ENCODE peak calls at places on chromosome 4, in seven cellular contexts. R is GM13977, C is uterus, E is MCF 10A, Y is foreskin fibroblast, Q is body of pancreas, D is dorsolateral prefrontal cortex. G is an unnamed sample.

GRCh38 chr4:118797558-118798142 is 38.3 kb downstream of the SEC24D start:
- DNase-seq in R (no peak), C (no peak), E (no peak), Y (peak; percentile 32), Q (no peak), D (no peak), G (no peak)

GRCh38 chr4:958314-958665 is 15.1 kb downstream of the DGKQ start:
- DNase-seq in R (no peak), C (no peak), E (no peak), Y (no peak), Q (no peak), D (no peak), G (no peak)

GRCh38 chr4:118993329-118993728 is 104.7 kb downstream of the SYNPO2 start:
- DNase-seq in R (no peak), C (no peak), E (no peak), Y (no peak), Q (no peak), D (no peak), G (no peak)

GRCh38 chr4:26223160-26223559 is 97.7 kb upstream of the RBPJ start:
- DNase-seq in R (no peak), C (no peak), E (no peak), Y (no peak), Q (no peak), D (no peak), G (no peak)

GRCh38 chr4:147408189-147408588 is 72.7 kb upstream of the EDNRA start:
- DNase-seq in R (no peak), C (no peak), E (no peak), Y (no peak), Q (no peak), D (no peak), G (no peak)

GRCh38 chr4:174946246-174946645 is 28.1 kb downstream of the ADAM29 start:
- DNase-seq in R (no peak), C (no peak), E (no peak), Y (no peak), Q (no peak), D (no peak), G (no peak)

GRCh38 chr4:133143775-133144430 is 5.2 kb upstream of the PCDH10 start:
- DNase-seq in R (no peak), C (no peak), E (no peak), Y (no peak), Q (no peak), D (no peak), G (no peak)

GRCh38 chr4:15754323-15754722 is 23.8 kb upstream of the CD38 start:
- DNase-seq in R (no peak), C (no peak), E (no peak), Y (no peak), Q (no peak), D (no peak), G (no peak)

GRCh38 chr4:153074501-153075255 is 129.6 kb upstream of the TRIM2 start:
- DNase-seq in R (no peak), C (no peak), E (no peak), Y (no peak), Q (no peak), D (no peak), G (no peak)

GRCh38 chr4:158013858-158014257 is 159.0 kb downstream of the GASK1B start:
- DNase-seq in R (no peak), C (no peak), E (no peak), Y (no peak), Q (no peak), D (no peak), G (no peak)

GRCh38 chr4:10086506-10087120 is 30.0 kb downstream of the WDR1 start:
- DNase-seq in R (no peak), C (no peak), E (no peak), Y (no peak), Q (no peak), D (no peak), G (no peak)

GRCh38 chr4:182876427-182876826 is 40.8 kb downstream of the DCTD start:
- DNase-seq in R (no peak), C (no peak), E (no peak), Y (no peak), Q (no peak), D (no peak), G (no peak)

GRCh38 chr4:84920591-84920990 is 45.9 kb downstream of the WDFY3 start:
- DNase-seq in R (no peak), C (peak; percentile 21), E (peak; percentile 80), Y (peak; percentile 51), Q (no peak), D (no peak), G (no peak)

GRCh38 chr4:144645621-144646522 is at the start of gene HHIP:
- DNase-seq in R (peak; percentile 55), C (peak; percentile 24), E (peak; percentile 18), Y (peak; percentile 80), Q (peak; percentile 79), D (peak; percentile 16), G (peak; percentile 50)

GRCh38 chr4:87038837-87039715 is 104.3 kb downstream of the AFF1 start:
- DNase-seq in R (no peak), C (peak; percentile 76), E (peak; percentile 83), Y (peak; percentile 50), Q (peak; percentile 82), D (peak; percentile 63), G (no peak)

GRCh38 chr4:138668309-138668708 is 347.3 kb upstream of the NOCT start:
- DNase-seq in R (no peak), C (no peak), E (no peak), Y (no peak), Q (no peak), D (no peak), G (no peak)

GRCh38 chr4:141002323-141002805 is 130.9 kb downstream of the RNF150 start:
- DNase-seq in R (no peak), C (no peak), E (no peak), Y (peak; percentile 48), Q (no peak), D (peak; percentile 16), G (no peak)

GRCh38 chr4:82017680-82018079 is 356.1 kb downstream of the HNRNPD start:
- DNase-seq in R (no peak), C (no peak), E (peak; percentile 69), Y (peak; percentile 1), Q (no peak), D (no peak), G (no peak)

GRCh38 chr4:118682928-118683327 is 2.3 kb upstream of the METTL14 start:
- DNase-seq in R (no peak), C (no peak), E (peak; percentile 39), Y (peak; percentile 33), Q (no peak), D (no peak), G (no peak)

GRCh38 chr4:37522996-37523395 is 163.2 kb downstream of the RELL1 start:
- DNase-seq in R (no peak), C (no peak), E (no peak), Y (no peak), Q (no peak), D (no peak), G (no peak)

GRCh38 chr4:47654972-47655693 is 170.1 kb downstream of the ATP10D start:
- DNase-seq in R (no peak), C (no peak), E (no peak), Y (no peak), Q (no peak), D (no peak), G (no peak)
- TF ChIP-seq CTCF in R (no peak), C (no peak), E (no peak), Y (no peak), Q (no peak), D (no peak), G (no peak)

GRCh38 chr4:7398104-7398423 is 36.7 kb downstream of the PSAPL1 start:
- DNase-seq in R (no peak), C (no peak), E (peak; percentile 66), Y (no peak), Q (peak; percentile 78), D (no peak), G (no peak)
- TF ChIP-seq CTCF in R (no peak), C (no peak), E (no peak), Y (no peak), Q (no peak), D (no peak), G (no peak)

GRCh38 chr4:76947369-76947768 is 2.2 kb upstream of the SEPTIN11 start:
- DNase-seq in R (no peak), C (no peak), E (no peak), Y (no peak), Q (peak; percentile 47), D (no peak), G (no peak)
- TF ChIP-seq CTCF in R (no peak), C (peak; percentile 5), E (no peak), Y (no peak), Q (no peak), D (no peak), G (no peak)

DNA sequence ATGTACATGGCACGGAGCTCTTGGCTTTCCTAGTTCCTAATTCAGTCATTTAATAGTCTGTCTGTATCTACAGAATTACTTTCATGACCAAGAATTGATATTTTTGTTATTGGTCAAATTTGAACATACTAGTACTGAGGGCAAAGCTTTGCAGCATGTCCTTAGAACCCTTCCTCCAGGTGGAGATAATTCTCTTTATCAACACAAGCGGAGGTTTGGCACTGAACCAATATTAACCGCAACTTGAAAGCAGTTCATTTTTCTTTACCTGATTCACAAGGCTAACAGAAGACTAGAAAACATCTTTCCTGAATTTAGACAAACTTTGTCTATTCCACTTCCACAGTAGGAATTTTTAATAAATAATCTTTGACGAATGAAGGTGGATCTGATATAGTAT is 73.8 kb downstream of the TACR3 start:
- DNase-seq in R (no peak), C (no peak), E (peak; percentile 42), Y (no peak), Q (no peak), D (no peak), G (no peak)
- TF ChIP-seq CTCF in R (no peak), C (no peak), E (no peak), Y (no peak), Q (no peak), D (no peak), G (no peak)

GRCh38 chr4:110840221-110840654 is 217.4 kb upstream of the PITX2 start:
- DNase-seq in R (no peak), C (no peak), E (peak; percentile 20), Y (peak; percentile 31), Q (no peak), D (no peak), G (no peak)

DNA sequence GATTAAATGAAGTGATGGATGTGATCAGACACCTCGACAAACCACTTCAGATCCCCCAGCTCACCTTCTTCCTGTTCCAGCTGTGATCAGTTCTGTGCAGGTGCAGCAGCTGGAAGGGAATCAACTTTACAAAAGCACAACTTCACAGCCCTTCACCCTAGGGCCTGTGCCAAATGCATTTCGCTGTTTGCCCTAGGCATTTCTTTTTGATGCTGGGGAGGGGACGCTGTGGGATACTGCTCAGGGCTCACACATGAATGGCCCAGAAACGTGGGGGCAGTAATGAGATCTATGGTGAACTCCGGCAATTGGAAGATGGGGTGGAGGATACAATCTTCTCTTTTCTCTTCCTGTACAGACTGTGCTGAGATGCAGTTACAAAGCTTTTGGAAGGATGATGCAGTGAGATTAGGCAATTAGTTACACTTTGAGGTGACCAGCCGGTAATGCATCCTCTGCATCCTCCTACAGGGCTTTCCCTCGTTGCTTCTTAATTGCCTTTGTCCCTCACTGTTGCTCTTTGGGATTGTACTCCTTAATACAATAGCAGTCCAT is 215.1 kb upstream of the PITX2 start:
- DNase-seq in R (no peak), C (no peak), E (no peak), Y (no peak), Q (no peak), D (no peak), G (no peak)
- TF ChIP-seq CTCF in R (no peak), C (no peak), E (no peak), Y (no peak), Q (no peak), D (no peak), G (no peak)

GRCh38 chr4:156620786-156621185 is 350.8 kb downstream of the PDGFC start:
- DNase-seq in R (no peak), C (no peak), E (no peak), Y (no peak), Q (no peak), D (no peak), G (no peak)
- TF ChIP-seq CTCF in R (no peak), C (no peak), E (no peak), Y (no peak), Q (no peak), D (no peak), G (no peak)

G was measured in GM20000.